ENCODE peak calls at places on chromosome 11, in six cellular contexts. Q is germinal center; I is amniotic stem cell; C is T-helper 1 cell; D is stimulated activated CD8-positive, alpha-beta memory T cell treated with anti-CD3 and anti-CD28 coated beads, Interleukin-15, amount 100 ng/mL, for 24 hours; S is AG09309. P is an unnamed sample.

GRCh38 chr11:70244698-70245097 is 25.8 kb upstream of the PPFIA1 start:
- DNase-seq in Q (no peak), I (no peak), C (no peak), D (no peak), S (peak), P (no peak)

GRCh38 chr11:69049490-69049867 is 747 bp downstream of the TPCN2 start:
- DNase-seq in Q (peak), I (no peak), C (no peak), D (no peak), S (no peak), P (no peak)

GRCh38 chr11:46367244-46367915 is 14.1 kb upstream of the MDK start:
- DNase-seq in Q (peak), I (no peak), C (peak), D (peak), S (no peak), P (no peak)

GRCh38 chr11:134580635-134581025 is 168.6 kb upstream of the B3GAT1 start:
- DNase-seq in Q (no peak), I (no peak), C (no peak), D (no peak), S (no peak), P (no peak)

GRCh38 chr11:125903753-125904659 is at the start of gene DDX25:
- DNase-seq in Q (peak), I (no peak), C (no peak), D (no peak), S (no peak), P (no peak)

GRCh38 chr11:15104166-15104565 is 10.6 kb upstream of the INSC start:
- DNase-seq in Q (no peak), I (no peak), C (no peak), D (no peak), S (no peak), P (no peak)

GRCh38 chr11:1573847-1574255 is 1.8 kb upstream of the DUSP8 start:
- DNase-seq in Q (no peak), I (no peak), C (no peak), D (no peak), S (no peak), P (peak)

GRCh38 chr11:114880458-114880857 is 202.1 kb downstream of the NXPE2 start:
- DNase-seq in Q (no peak), I (no peak), C (no peak), D (no peak), S (no peak), P (no peak)

GRCh38 chr11:72222106-72222891 is 2.3 kb upstream of the INPPL1 start:
- DNase-seq in Q (no peak), I (no peak), C (no peak), D (no peak), S (no peak), P (no peak)

GRCh38 chr11:94925422-94926270 is 47.7 kb downstream of the CWC15 start:
- DNase-seq in Q (no peak), I (no peak), C (no peak), D (no peak), S (no peak), P (no peak)

GRCh38 chr11:63212742-63213141 is 30.7 kb downstream of the SLC22A25 start:
- DNase-seq in Q (peak), I (no peak), C (no peak), D (no peak), S (no peak), P (no peak)

GRCh38 chr11:97158256-97158655 is 768.4 kb downstream of the JRKL start:
- DNase-seq in Q (no peak), I (no peak), C (no peak), D (no peak), S (no peak), P (no peak)

GRCh38 chr11:45664376-45665205 is 831 bp downstream of the CHST1 start:
- DNase-seq in Q (peak), I (no peak), C (no peak), D (no peak), S (no peak), P (no peak)

GRCh38 chr11:66183581-66184048 is 84.8 kb upstream of the RAB1B start:
- DNase-seq in Q (no peak), I (no peak), C (no peak), D (no peak), S (no peak), P (no peak)

GRCh38 chr11:110886241-110886640 is 174.0 kb upstream of the ARHGAP20 start:
- DNase-seq in Q (no peak), I (no peak), C (no peak), D (no peak), S (no peak), P (no peak)

GRCh38 chr11:124751391-124751740 is 689 bp downstream of the VSIG2 start:
- DNase-seq in Q (no peak), I (no peak), C (no peak), D (no peak), S (no peak), P (no peak)

GRCh38 chr11:61090521-61090920 is 11.8 kb upstream of the CD5 start:
- DNase-seq in Q (no peak), I (no peak), C (no peak), D (no peak), S (no peak), P (no peak)

GRCh38 chr11:25211635-25212251 is 714.9 kb downstream of the LUZP2 start:
- DNase-seq in Q (no peak), I (no peak), C (no peak), D (no peak), S (no peak), P (no peak)

GRCh38 chr11:14029971-14030531 is 67.5 kb downstream of the SPON1 start:
- DNase-seq in Q (no peak), I (no peak), C (no peak), D (no peak), S (peak), P (peak)

GRCh38 chr11:94933225-94934130 is 39.9 kb downstream of the CWC15 start:
- DNase-seq in Q (no peak), I (peak), C (no peak), D (no peak), S (peak), P (no peak)

GRCh38 chr11:61513143-61513740 is 4.7 kb downstream of the LRRC10B start:
- DNase-seq in Q (no peak), I (no peak), C (no peak), D (no peak), S (no peak), P (no peak)

GRCh38 chr11:71223671-71224660 is 28.4 kb downstream of the SHANK2 start:
- DNase-seq in Q (no peak), I (no peak), C (no peak), D (no peak), S (no peak), P (no peak)

GRCh38 chr11:37115963-37116362 is 517.9 kb upstream of the RAG2 start:
- DNase-seq in Q (no peak), I (no peak), C (no peak), D (no peak), S (no peak), P (no peak)

GRCh38 chr11:22459053-22459452 is 120.9 kb downstream of the SLC17A6 start:
- DNase-seq in Q (no peak), I (peak), C (no peak), D (no peak), S (no peak), P (no peak)

GRCh38 chr11:57001674-57002401 is 13.1 kb downstream of the OR5AK2 start:
- DNase-seq in Q (no peak), I (no peak), C (no peak), D (no peak), S (no peak), P (no peak)

P was measured in LNCaP clone FGC.